ENCODE peak calls at places on chromosomes 2 and 18, in ten cellular contexts. Z, F, Q, T, N, H, R, U, M and J are unnamed samples.

GRCh38 chr2:143230506-143231256 is 101.5 kb downstream of the ARHGAP15 start:
- DNase-seq in Z (no peak), Q (no peak), U (no peak), R (no peak), N (no peak), H (no peak), M (no peak), F (no peak), T (no peak), J (no peak)

GRCh38 chr2:56714400-56714799 is 530.6 kb downstream of the CCDC85A start:
- DNase-seq in H (no peak), N (no peak), Q (no peak), U (no peak), R (no peak), T (no peak), M (no peak), F (no peak), Z (no peak), J (no peak)

GRCh38 chr2:95001701-95002100 is 23.8 kb upstream of the MAL start:
- DNase-seq in Z (no peak), T (no peak), Q (no peak), N (no peak), R (no peak), F (no peak), M (no peak), U (no peak), H (no peak), J (no peak)

GRCh38 chr2:240024766-240025165 is 376 bp downstream of the NDUFA10 start:
- DNase-seq in T (peak), F (no peak), U (peak), Z (no peak), M (no peak), Q (no peak), R (peak), N (peak), H (no peak), J (no peak)

GRCh38 chr18:45441110-45441842 is 174.0 kb upstream of the SLC14A2 start:
- DNase-seq in R (no peak), N (no peak), T (no peak), M (no peak), Q (no peak), U (no peak), F (no peak), H (peak), Z (no peak), J (no peak)

GRCh38 chr2:238645095-238645494 is 202.8 kb upstream of the TWIST2 start:
- DNase-seq in T (peak), Z (no peak), M (peak), H (no peak), R (no peak), F (no peak), U (no peak), Q (no peak), N (no peak), J (no peak)

GRCh38 chr2:33236457-33236856 is 240.0 kb upstream of the RASGRP3 start:
- DNase-seq in M (no peak), T (no peak), Q (no peak), N (no peak), Z (no peak), U (peak), H (no peak), F (no peak), R (no peak), J (no peak)

GRCh38 chr2:46379213-46380037 is 82.2 kb downstream of the EPAS1 start:
- DNase-seq in F (peak), U (no peak), M (no peak), R (no peak), H (no peak), T (no peak), N (no peak), Q (no peak), Z (no peak), J (no peak)

GRCh38 chr2:159613515-159614336 is 2.6 kb downstream of the BAZ2B start:
- DNase-seq in Z (no peak), R (no peak), U (peak), H (no peak), N (peak), F (no peak), T (no peak), Q (peak), M (no peak), J (no peak)

GRCh38 chr2:113284481-113284880 is 5.8 kb upstream of the PAX8 start:
- DNase-seq in N (peak), Z (no peak), Q (no peak), T (no peak), F (no peak), H (peak), U (peak), R (no peak), M (no peak), J (no peak)

GRCh38 chr2:151774506-151774905 is 40.2 kb upstream of the NEB start:
- DNase-seq in U (peak), H (no peak), N (no peak), Z (no peak), R (no peak), Q (no peak), F (no peak), M (no peak), T (no peak), J (no peak)

GRCh38 chr2:156800781-156801366 is 364.7 kb downstream of the GPD2 start:
- DNase-seq in T (no peak), Q (no peak), H (no peak), Z (no peak), U (no peak), N (no peak), M (no peak), F (no peak), R (no peak), J (no peak)

GRCh38 chr2:20193185-20193584 is 31.7 kb downstream of the SDC1 start:
- DNase-seq in R (no peak), Z (no peak), Q (no peak), M (no peak), T (no peak), F (no peak), U (no peak), H (no peak), N (no peak), J (no peak)

GRCh38 chr2:43273477-43273876 is 47.1 kb upstream of the ZFP36L2 start:
- DNase-seq in R (no peak), T (no peak), Q (no peak), N (no peak), F (no peak), Z (no peak), M (no peak), H (peak), U (no peak), J (no peak)

GRCh38 chr2:5668682-5669267 is 23.4 kb upstream of the SOX11 start:
- DNase-seq in N (no peak), M (no peak), H (no peak), R (no peak), Z (no peak), U (no peak), F (no peak), T (no peak), Q (no peak), J (no peak)

GRCh38 chr18:75827781-75828274 is 400.3 kb upstream of the SMIM21 start:
- DNase-seq in F (no peak), Z (no peak), M (no peak), T (no peak), Q (no peak), U (no peak), H (no peak), N (no peak), R (no peak), J (no peak)

GRCh38 chr2:17579605-17580318 is 39.3 kb downstream of the VSNL1 start:
- DNase-seq in H (no peak), Q (no peak), F (peak), M (no peak), T (no peak), Z (no peak), N (no peak), U (no peak), R (no peak), J (no peak)

GRCh38 chr2:131156452-131157149 is 51.5 kb downstream of the PLEKHB2 start:
- DNase-seq in N (no peak), Z (no peak), F (no peak), U (no peak), Q (peak), R (no peak), H (no peak), M (no peak), T (no peak), J (no peak)

GRCh38 chr18:23377669-23378469 is 75.2 kb upstream of the RIOK3 start:
- DNase-seq in Q (no peak), Z (no peak), R (no peak), M (no peak), U (peak), F (no peak), H (peak), T (no peak), N (peak), J (no peak)

GRCh38 chr2:149733936-149734685 is 146.5 kb upstream of the MMADHC start:
- DNase-seq in H (peak), F (no peak), U (peak), R (no peak), Z (no peak), M (no peak), N (no peak), T (no peak), Q (no peak), J (no peak)

GRCh38 chr18:26480897-26481795 is 67.2 kb downstream of the KCTD1 start:
- DNase-seq in T (no peak), N (no peak), M (no peak), H (peak), Z (no peak), R (no peak), U (peak), Q (no peak), F (no peak), J (no peak)

GRCh38 chr2:234983011-234983726 is 31.4 kb downstream of the SH3BP4 start:
- DNase-seq in Z (no peak), F (no peak), T (no peak), U (no peak), Q (no peak), H (no peak), M (no peak), N (no peak), R (no peak), J (no peak)

GRCh38 chr2:231931481-231931915 is 5.3 kb upstream of the NPPC start:
- DNase-seq in Z (no peak), R (peak), F (no peak), T (no peak), N (no peak), H (no peak), Q (no peak), U (no peak), M (peak), J (peak)

GRCh38 chr2:13201924-13202323 is 485.2 kb downstream of the TRIB2 start:
- DNase-seq in R (no peak), M (no peak), Z (no peak), T (no peak), Q (no peak), U (no peak), N (no peak), F (no peak), H (peak), J (no peak)

GRCh38 chr2:239691720-239692119 is 290.9 kb upstream of the HDAC4 start:
- DNase-seq in R (no peak), T (no peak), H (no peak), Z (peak), M (peak), Q (no peak), F (no peak), U (no peak), N (no peak), J (peak)

GRCh38 chr2:236498369-236498768 is 71.3 kb upstream of the ACKR3 start:
- DNase-seq in U (no peak), R (no peak), Z (no peak), T (peak), Q (no peak), M (no peak), F (no peak), H (no peak), N (no peak), J (no peak)

GRCh38 chr2:235449568-235449967 is 44.3 kb upstream of the AGAP1 start:
- DNase-seq in T (no peak), R (no peak), Q (no peak), M (no peak), U (no peak), Z (no peak), N (no peak), F (no peak), H (no peak), J (peak)

GRCh38 chr18:55781481-55781957 is 193.5 kb upstream of the TCF4 start:
- DNase-seq in F (peak), R (peak), Q (no peak), H (peak), Z (no peak), M (no peak), N (peak), T (no peak), U (peak), J (no peak)

GRCh38 chr2:241996100-241996499 is 126.6 kb downstream of the RTP5 start:
- DNase-seq in U (no peak), F (no peak), Z (no peak), Q (no peak), H (no peak), R (no peak), M (no peak), T (no peak), N (no peak), J (no peak)

GRCh38 chr18:22847392-22847791 is 85.7 kb upstream of the RBBP8 start:
- DNase-seq in Z (no peak), T (no peak), N (no peak), M (no peak), F (no peak), R (no peak), Q (no peak), H (no peak), U (no peak), J (no peak)

GRCh38 chr2:183455056-183455455 is 330.8 kb downstream of the NUP35 start:
- DNase-seq in Q (no peak), U (no peak), R (no peak), F (no peak), H (no peak), M (no peak), Z (no peak), N (no peak), T (no peak), J (no peak)

GRCh38 chr2:177758591-177759371 is 313.8 kb downstream of the PDE11A start:
- DNase-seq in M (no peak), U (peak), Q (no peak), T (no peak), H (peak), R (no peak), F (peak), N (peak), Z (no peak), J (no peak)

GRCh38 chr2:16318051-16318450 is 347.6 kb downstream of the CYRIA start:
- DNase-seq in N (no peak), Z (no peak), F (no peak), T (no peak), H (no peak), R (no peak), Q (no peak), U (no peak), M (no peak), J (no peak)

GRCh38 chr2:16317211-16317830 is 348.3 kb downstream of the CYRIA start:
- DNase-seq in U (no peak), Q (no peak), M (no peak), T (no peak), H (no peak), N (no peak), Z (no peak), F (no peak), R (no peak), J (no peak)

GRCh38 chr2:16319425-16320245 is 346.0 kb downstream of the CYRIA start:
- DNase-seq in M (no peak), T (peak), U (no peak), Q (no peak), F (no peak), N (no peak), H (no peak), R (no peak), Z (no peak), J (no peak)

GRCh38 chr2:16316456-16317210 is 349.0 kb downstream of the CYRIA start:
- DNase-seq in F (no peak), N (no peak), T (no peak), R (no peak), M (no peak), U (no peak), Q (no peak), Z (no peak), H (no peak), J (no peak)

DNA sequence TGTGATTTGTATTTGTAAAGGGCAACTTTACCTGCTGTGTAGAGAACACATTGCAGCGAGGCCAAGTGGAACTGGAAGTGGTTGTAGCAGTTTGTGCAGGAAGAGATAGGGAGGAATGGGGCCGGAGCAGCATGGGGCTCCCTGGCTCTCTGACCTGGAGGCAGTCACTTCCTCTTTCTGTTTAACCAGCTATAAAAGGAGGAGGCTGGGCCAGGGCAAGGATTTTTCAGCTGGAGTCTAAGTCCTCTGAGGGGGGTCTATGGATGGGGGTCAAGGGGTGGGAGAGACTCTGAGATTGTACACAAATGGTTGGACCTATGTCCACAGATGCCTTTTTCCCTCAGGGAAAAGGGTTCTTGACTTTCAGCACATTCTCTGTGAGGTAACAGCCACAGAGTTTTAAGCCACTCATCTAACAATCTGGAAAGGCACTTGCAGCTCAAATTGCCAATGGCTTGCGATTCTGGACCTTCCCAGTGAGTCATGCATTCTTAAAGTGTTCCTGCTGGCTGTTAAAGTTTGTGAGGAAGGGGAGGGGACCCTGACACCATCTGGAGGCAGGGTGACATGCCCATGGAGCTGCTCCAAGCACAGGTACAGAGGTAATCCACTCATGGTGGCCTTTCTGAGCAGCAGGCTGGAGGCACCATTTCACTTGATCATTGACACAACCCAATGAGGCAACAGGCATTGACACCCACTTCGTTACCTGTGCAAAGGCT is 347.0 kb downstream of the CYRIA start:
- DNase-seq in H (no peak), Q (no peak), T (no peak), Z (no peak), U (no peak), R (no peak), N (peak), F (peak), M (no peak), J (no peak)
- TF ChIP-seq CTCF in H (no peak), Q (no peak), T (no peak), Z (no peak), U (no peak), R (no peak), N (no peak), F (no peak), M (no peak), J (no peak)

DNA sequence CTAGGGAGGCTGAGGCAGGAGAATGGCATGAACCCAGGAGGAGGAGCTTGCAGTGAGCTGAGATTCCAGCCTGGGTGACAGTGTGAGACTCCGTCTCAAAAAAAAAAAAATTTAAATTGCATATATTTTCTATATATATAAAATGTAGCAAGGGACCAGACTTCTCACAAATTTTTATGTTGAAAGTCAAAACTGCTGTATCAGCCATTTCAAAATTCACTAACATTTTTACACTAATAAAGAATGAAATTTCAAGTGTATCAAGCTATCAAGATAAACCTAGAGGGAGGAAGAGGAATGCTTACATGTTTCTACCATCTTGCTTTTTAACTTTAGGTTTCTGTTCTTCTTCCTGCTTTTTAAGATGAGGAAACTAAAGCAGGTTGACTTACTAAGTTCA is 464.0 kb downstream of the KCNJ3 start:
- DNase-seq in Z (no peak), F (no peak), M (no peak), T (no peak), H (no peak), R (no peak), Q (no peak), U (no peak), N (no peak), J (no peak)
- TF ChIP-seq CTCF in Z (no peak), F (no peak), M (no peak), T (no peak), H (no peak), R (no peak), Q (no peak), U (no peak), N (no peak), J (no peak)

GRCh38 chr2:226761195-226761583 is 38.4 kb downstream of the IRS1 start:
- DNase-seq in N (no peak), T (no peak), H (no peak), M (no peak), U (no peak), R (no peak), F (no peak), Z (no peak), Q (no peak), J (no peak)
- TF ChIP-seq CTCF in N (no peak), T (no peak), H (no peak), M (no peak), U (no peak), R (peak), F (peak), Z (no peak), Q (no peak), J (no peak)

GRCh38 chr2:191126386-191126785 is 24.4 kb downstream of the STAT4 start:
- DNase-seq in R (no peak), F (no peak), M (no peak), N (no peak), T (no peak), Q (no peak), H (no peak), Z (no peak), U (no peak), J (no peak)
- TF ChIP-seq CTCF in R (no peak), F (no peak), M (no peak), N (no peak), T (no peak), Q (no peak), H (no peak), Z (no peak), U (no peak), J (no peak)

GRCh38 chr2:133434962-133435668 is 133.1 kb downstream of the NCKAP5 start:
- DNase-seq in N (no peak), T (peak), Z (no peak), R (peak), M (no peak), U (no peak), F (no peak), Q (no peak), H (peak), J (no peak)
- TF ChIP-seq CTCF in N (no peak), T (no peak), Z (no peak), R (no peak), M (no peak), U (no peak), F (no peak), Q (no peak), H (peak), J (no peak)

GRCh38 chr18:33928226-33928625 is 296.5 kb downstream of the NOL4 start:
- DNase-seq in Q (no peak), U (peak), F (no peak), H (peak), Z (no peak), N (no peak), M (no peak), T (no peak), R (no peak), J (no peak)
- TF ChIP-seq CTCF in Q (no peak), U (no peak), F (no peak), H (no peak), Z (no peak), N (no peak), M (no peak), T (no peak), R (no peak), J (no peak)

DNA sequence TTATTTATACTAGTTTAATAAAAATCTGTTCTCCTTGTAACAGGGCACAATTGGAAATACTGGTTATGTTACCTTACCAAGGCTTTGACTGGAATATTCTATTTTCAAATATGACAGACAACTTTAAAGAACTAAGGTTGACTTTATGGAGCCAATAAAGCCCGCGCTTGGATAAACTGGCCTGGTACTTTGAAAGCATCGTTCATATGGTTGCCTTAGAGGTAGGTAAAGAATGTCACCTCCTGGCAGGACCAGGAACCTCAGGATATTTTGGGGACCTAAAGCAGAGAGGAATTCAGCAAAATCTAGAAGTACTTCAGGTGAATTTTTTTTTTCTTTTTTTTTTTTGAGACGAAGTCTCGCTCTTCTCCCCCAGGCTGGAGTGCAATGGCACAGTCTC is 71.2 kb upstream of the CREB1 start:
- DNase-seq in U (no peak), R (no peak), M (no peak), T (no peak), N (no peak), F (no peak), Z (no peak), Q (no peak), H (no peak), J (no peak)
- TF ChIP-seq CTCF in U (no peak), R (no peak), M (peak), T (no peak), N (no peak), F (peak), Z (no peak), Q (no peak), H (no peak), J (no peak)